ENCODE peak calls at places on chromosomes 11 and 22, in six cellular contexts. G, T, U, L, V and E are unnamed samples.

GRCh38 chr22:37633082-37633692 is 6.3 kb upstream of the SH3BP1 start:
- DNase-seq in V (peak), T (no peak), U (no peak), L (no peak), G (no peak), E (no peak)

GRCh38 chr22:44676441-44677298 is 25.3 kb upstream of the PRR5 start:
- DNase-seq in U (peak), T (peak), V (no peak), G (no peak), L (no peak), E (peak)

GRCh38 chr22:33743756-33744155 is 176.5 kb downstream of the LARGE1 start:
- DNase-seq in V (peak), T (no peak), U (no peak), L (no peak), G (no peak), E (no peak)

GRCh38 chr11:76382209-76382608 is 1.1 kb downstream of the GVQW3 start:
- DNase-seq in L (no peak), U (no peak), G (no peak), V (no peak), T (no peak), E (no peak)

GRCh38 chr22:23072035-23072910 is 2.0 kb downstream of the GNAZ start:
- DNase-seq in T (no peak), V (no peak), L (no peak), G (no peak), U (no peak), E (no peak)

GRCh38 chr11:120606116-120607010 is 94.8 kb downstream of the GRIK4 start:
- DNase-seq in L (no peak), V (no peak), T (no peak), G (no peak), U (no peak), E (no peak)

GRCh38 chr11:120065176-120065575 is 72.7 kb downstream of the TRIM29 start:
- DNase-seq in T (no peak), G (no peak), U (no peak), V (no peak), L (no peak), E (no peak)

GRCh38 chr11:17551347-17552040 is 4.4 kb downstream of the OTOG start:
- DNase-seq in L (no peak), U (no peak), T (no peak), G (no peak), V (no peak), E (no peak)

GRCh38 chr22:38097557-38098409 is 12.7 kb downstream of the BAIAP2L2 start:
- DNase-seq in G (peak), T (no peak), U (peak), V (no peak), L (peak), E (no peak)

GRCh38 chr11:1936781-1937615 is 10.1 kb upstream of the MRPL23 start:
- DNase-seq in U (no peak), L (no peak), T (peak), V (no peak), G (peak), E (no peak)

GRCh38 chr22:49230194-49230577 is 597.5 kb downstream of the BRD1 start:
- DNase-seq in L (no peak), U (peak), G (peak), T (no peak), V (no peak), E (no peak)

GRCh38 chr11:128686045-128686741 is 7.7 kb upstream of the FLI1 start:
- DNase-seq in U (no peak), V (no peak), T (peak), L (no peak), G (peak), E (no peak)

GRCh38 chr11:46237248-46238077 is 40.0 kb upstream of the CREB3L1 start:
- DNase-seq in U (peak), T (peak), V (no peak), G (peak), L (peak), E (no peak)

GRCh38 chr11:28146123-28146751 is 38.0 kb downstream of the METTL15 start:
- DNase-seq in V (no peak), L (peak), T (no peak), G (no peak), U (peak), E (peak)

GRCh38 chr11:124823512-124824376 is 23.5 kb upstream of the MSANTD2 start:
- DNase-seq in V (no peak), T (no peak), G (no peak), U (no peak), L (no peak), E (no peak)

GRCh38 chr11:117182551-117182935 is 4.0 kb downstream of the SIDT2 start:
- DNase-seq in U (no peak), L (no peak), V (no peak), T (no peak), G (no peak), E (no peak)

GRCh38 chr11:83734120-83734519 is 448.0 kb upstream of the CCDC90B start:
- DNase-seq in T (no peak), U (no peak), L (no peak), G (no peak), V (no peak), E (no peak)

GRCh38 chr11:121595717-121596156 is 143.0 kb upstream of the SORL1-AS1 start:
- DNase-seq in T (no peak), V (no peak), G (no peak), U (no peak), L (peak), E (no peak)

GRCh38 chr22:37182949-37183245 is 5.2 kb downstream of the C1QTNF6 start:
- DNase-seq in T (no peak), U (no peak), G (no peak), L (no peak), V (no peak), E (no peak)

GRCh38 chr11:129865701-129866100 is 29.7 kb downstream of the NFRKB start:
- DNase-seq in V (no peak), G (no peak), T (no peak), U (no peak), L (no peak), E (no peak)

GRCh38 chr11:114176321-114176720 is 116.8 kb downstream of the ZBTB16 start:
- DNase-seq in V (no peak), G (no peak), T (no peak), U (no peak), L (no peak), E (no peak)

GRCh38 chr11:3155691-3156258 is 9.3 kb downstream of the OSBPL5 start:
- DNase-seq in V (no peak), U (no peak), L (no peak), G (no peak), T (peak), E (no peak)

GRCh38 chr11:110928373-110928772 is 216.1 kb upstream of the ARHGAP20 start:
- DNase-seq in U (no peak), G (no peak), L (no peak), V (no peak), T (no peak), E (no peak)

GRCh38 chr11:117259417-117259816 is 26.9 kb downstream of the RNF214 start:
- DNase-seq in V (no peak), L (no peak), T (no peak), G (no peak), U (no peak), E (no peak)

GRCh38 chr22:31240011-31240410 is 27.9 kb downstream of the LIMK2 start:
- DNase-seq in U (no peak), L (no peak), G (no peak), V (no peak), T (no peak), E (no peak)

GRCh38 chr11:64879226-64879900 is 942 bp upstream of the EHD1 start:
- DNase-seq in V (no peak), T (no peak), U (no peak), G (no peak), L (no peak), E (no peak)

GRCh38 chr11:126997641-126998040 is 2.9 kb downstream of the KIRREL3 start:
- DNase-seq in U (no peak), T (no peak), V (no peak), G (no peak), L (no peak), E (no peak)

GRCh38 chr11:79157738-79158137 is 283.1 kb downstream of the TENM4 start:
- DNase-seq in U (no peak), L (no peak), V (no peak), T (no peak), G (no peak), E (no peak)

GRCh38 chr11:12005061-12005460 is 3.4 kb downstream of the DKK3 start:
- DNase-seq in V (no peak), U (no peak), L (no peak), G (no peak), T (no peak), E (no peak)

GRCh38 chr11:11117730-11118129 is 235.3 kb downstream of the CSNK2A3 start:
- DNase-seq in V (no peak), T (no peak), G (no peak), L (no peak), U (no peak), E (no peak)

GRCh38 chr11:87173185-87174039 is 135.7 kb downstream of the TMEM135 start:
- DNase-seq in G (no peak), V (no peak), T (no peak), L (peak), U (no peak), E (peak)

GRCh38 chr11:70141490-70142014 is 61.5 kb upstream of the FADD start:
- DNase-seq in V (no peak), L (no peak), T (no peak), G (no peak), U (no peak), E (no peak)
- H3K4me3 ChIP-seq in V (no peak), L (no peak), T (no peak), G (peak), U (no peak), E (no peak)

GRCh38 chr11:94933225-94934130 is 39.9 kb downstream of the CWC15 start:
- DNase-seq in V (no peak), T (peak), U (no peak), L (no peak), G (no peak), E (no peak)
- TF ChIP-seq JUND in V (no peak), T (peak), U (no peak), L (no peak), G (no peak), E (no peak)

GRCh38 chr11:61294717-61295595 is at the start of gene VWCE:
- DNase-seq in L (no peak), V (no peak), T (peak), U (no peak), G (peak), E (peak)
- H3K4me3 ChIP-seq in L (no peak), V (peak), T (peak), U (no peak), G (peak), E (peak)

GRCh38 chr11:14972581-14973490 is 685 bp upstream of the CALCA start:
- DNase-seq in V (no peak), G (no peak), T (peak), L (no peak), U (no peak), E (no peak)
- TF ChIP-seq JUND in V (no peak), G (no peak), T (no peak), L (no peak), U (no peak), E (no peak)

GRCh38 chr22:19758896-19759458 is 1.6 kb upstream of the TBX1 start:
- DNase-seq in L (no peak), U (no peak), G (no peak), V (no peak), T (no peak), E (no peak)
- H3K4me3 ChIP-seq in L (no peak), U (no peak), G (no peak), V (no peak), T (no peak), E (no peak)

GRCh38 chr22:43136255-43136654 is 6.9 kb downstream of the MCAT start:
- DNase-seq in U (peak), V (no peak), G (peak), L (no peak), T (peak), E (peak)
- TF ChIP-seq JUND in U (no peak), V (no peak), G (no peak), L (no peak), T (no peak), E (no peak)

GRCh38 chr22:35231585-35232084 is 25.7 kb upstream of the HMGXB4 start:
- DNase-seq in T (peak), V (peak), G (peak), L (peak), U (peak), E (peak)

GRCh38 chr22:35227248-35227647 is 30.0 kb upstream of the HMGXB4 start:
- DNase-seq in L (no peak), U (no peak), V (no peak), T (no peak), G (peak), E (no peak)

GRCh38 chr22:35229865-35230264 is 27.4 kb upstream of the HMGXB4 start:
- DNase-seq in G (peak), L (no peak), T (no peak), V (no peak), U (peak), E (no peak)

GRCh38 chr22:35230417-35230816 is 26.9 kb upstream of the HMGXB4 start:
- DNase-seq in U (no peak), L (no peak), V (no peak), G (peak), T (no peak), E (no peak)

DNA sequence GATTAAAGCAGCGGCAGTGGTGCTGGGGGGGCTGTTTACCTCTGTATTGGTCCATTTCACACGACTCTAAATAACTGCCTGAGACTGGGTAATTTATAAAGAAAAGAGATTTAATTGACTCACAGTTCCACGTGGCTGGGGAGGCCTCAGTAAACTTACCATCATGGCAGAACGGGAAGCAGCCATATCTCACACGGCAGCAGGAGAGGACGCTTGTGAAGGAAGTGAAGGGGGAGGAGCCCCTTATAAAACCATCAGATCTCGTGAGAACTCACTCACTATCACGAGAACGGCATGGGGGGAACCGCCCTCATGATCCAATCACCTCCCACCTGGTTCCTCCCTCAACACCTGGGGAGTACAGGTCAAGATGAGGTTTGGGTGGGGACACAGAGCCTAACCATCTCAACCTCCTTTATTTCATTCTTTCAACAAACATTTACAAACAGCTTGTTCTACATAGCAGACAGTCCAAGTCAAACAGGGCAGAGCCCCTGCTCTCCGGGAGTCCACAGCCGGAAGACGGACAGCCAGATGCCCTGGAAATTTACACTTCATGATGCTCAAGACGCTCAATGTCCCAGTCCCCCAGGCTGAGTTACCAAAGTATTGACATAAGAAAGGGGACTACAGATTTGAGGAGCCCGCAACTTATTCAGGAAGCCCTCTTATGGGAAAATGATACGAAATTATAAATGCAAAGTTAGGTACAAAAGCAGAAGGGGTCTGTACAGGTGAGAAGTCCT is 26.3 kb upstream of the HMGXB4 start:
- DNase-seq in T (peak), L (peak), G (no peak), V (no peak), U (peak), E (peak)
- H3K4me3 ChIP-seq in T (peak), L (peak), G (no peak), V (no peak), U (peak), E (peak)